ENCODE peak calls at places on chromosomes 13 and 19, in seven cellular contexts. K is psoas muscle; V is endothelial cell; X is activated naive CD8-positive, alpha-beta T cell treated with anti-CD3 and anti-CD28 coated beads, Interleukin-2, amount 50 U/mL, for 24 hours; W is activated CD4-positive, CD25-positive, alpha-beta regulatory T cell; N is astrocyte of the cerebellum; L is astrocyte of the spinal cord. Q is an unnamed sample.

GRCh38 chr13:110555601-110556223 is 5.8 kb downstream of the RAB20 start:
- DNase-seq in K (no peak), V (no peak), X (no peak), W (no peak), N (no peak), L (no peak), Q (no peak)

GRCh38 chr13:66558511-66558910 is 671.6 kb downstream of the PCDH9 start:
- DNase-seq in K (no peak), V (no peak), X (no peak), W (no peak), N (peak), L (peak), Q (peak)

GRCh38 chr19:16888629-16889371 is at the start of gene F2RL3:
- DNase-seq in K (peak), V (peak), X (no peak), W (no peak), N (no peak), L (no peak), Q (no peak)

GRCh38 chr13:27283906-27284523 is 13.4 kb downstream of the RASL11A start:
- DNase-seq in K (no peak), V (no peak), X (no peak), W (no peak), N (no peak), L (no peak), Q (peak)

GRCh38 chr13:27562457-27562856 is 57.9 kb downstream of the LNX2 start:
- DNase-seq in K (no peak), V (no peak), X (no peak), W (no peak), N (no peak), L (no peak), Q (no peak)

GRCh38 chr19:30780032-30780431 is 407.8 kb downstream of the ZNF536 start:
- DNase-seq in K (no peak), V (no peak), X (no peak), W (no peak), N (no peak), L (no peak), Q (no peak)

GRCh38 chr19:51458899-51459592 is 792 bp upstream of the SIGLEC8 start:
- DNase-seq in K (no peak), V (no peak), X (no peak), W (no peak), N (no peak), L (no peak), Q (no peak)

GRCh38 chr13:76210262-76210661 is 574.1 kb downstream of the LMO7 start:
- DNase-seq in K (no peak), V (no peak), X (no peak), W (no peak), N (no peak), L (no peak), Q (no peak)

GRCh38 chr13:51816604-51817254 is 12.8 kb upstream of the DHRS12 start:
- DNase-seq in K (no peak), V (no peak), X (no peak), W (no peak), N (no peak), L (no peak), Q (no peak)

GRCh38 chr19:41441321-41441945 is 1.5 kb upstream of the ERICH4 start:
- DNase-seq in K (no peak), V (no peak), X (no peak), W (no peak), N (no peak), L (no peak), Q (no peak)

GRCh38 chr19:36420961-36421748 is 2.7 kb upstream of the ZFP82 start:
- DNase-seq in K (no peak), V (peak), X (no peak), W (no peak), N (no peak), L (peak), Q (peak)

GRCh38 chr19:48551437-48552302 is at the start of gene SULT2B1:
- DNase-seq in K (no peak), V (no peak), X (no peak), W (no peak), N (no peak), L (no peak), Q (no peak)

GRCh38 chr19:40444181-40445005 is at the start of gene SERTAD3:
- DNase-seq in K (peak), V (peak), X (peak), W (peak), N (peak), L (peak), Q (peak)

GRCh38 chr19:44757057-44757734 is 8.7 kb downstream of the BCL3 start:
- DNase-seq in K (peak), V (peak), X (no peak), W (no peak), N (no peak), L (peak), Q (no peak)

GRCh38 chr19:49950956-49951526 is 9.9 kb downstream of the SIGLEC11 start:
- DNase-seq in K (no peak), V (no peak), X (no peak), W (no peak), N (no peak), L (no peak), Q (no peak)

GRCh38 chr13:99374169-99374991 is 67.2 kb upstream of the GPR183 start:
- DNase-seq in K (no peak), V (no peak), X (no peak), W (no peak), N (no peak), L (no peak), Q (no peak)

GRCh38 chr13:95644611-95645052 is at the start of gene DZIP1:
- DNase-seq in K (peak), V (peak), X (peak), W (no peak), N (peak), L (peak), Q (peak)

GRCh38 chr13:21522847-21523246 is 63.7 kb upstream of the ZDHHC20 start:
- DNase-seq in K (no peak), V (no peak), X (no peak), W (no peak), N (no peak), L (no peak), Q (no peak)

GRCh38 chr19:13689050-13689449 is 75.3 kb upstream of the MRI1 start:
- DNase-seq in K (no peak), V (peak), X (peak), W (no peak), N (no peak), L (no peak), Q (no peak)

GRCh38 chr19:6556480-6556879 is 25.7 kb downstream of the TNFSF9 start:
- DNase-seq in K (no peak), V (no peak), X (peak), W (no peak), N (peak), L (no peak), Q (no peak)

GRCh38 chr13:28001049-28001448 is 12.6 kb upstream of the URAD start:
- DNase-seq in K (no peak), V (no peak), X (no peak), W (no peak), N (no peak), L (no peak), Q (no peak)

GRCh38 chr13:112056284-112056727 is 10.6 kb upstream of the SOX1 start:
- DNase-seq in K (no peak), V (no peak), X (no peak), W (no peak), N (no peak), L (no peak), Q (no peak)

GRCh38 chr13:46475586-46475991 is 77.4 kb upstream of the LRCH1 start:
- DNase-seq in K (no peak), V (no peak), X (no peak), W (no peak), N (no peak), L (peak), Q (no peak)

GRCh38 chr13:51895906-51896888 is 34.4 kb downstream of the CCDC70 start:
- DNase-seq in K (peak), V (peak), X (peak), W (no peak), N (peak), L (peak), Q (peak)

GRCh38 chr19:52120286-52120685 is 19.5 kb downstream of the ZNF616 start:
- DNase-seq in K (no peak), V (no peak), X (no peak), W (no peak), N (no peak), L (no peak), Q (no peak)

GRCh38 chr19:48487944-48488343 is 18.8 kb downstream of the CYTH2 start:
- DNase-seq in K (peak), V (no peak), X (no peak), W (no peak), N (no peak), L (peak), Q (no peak)

GRCh38 chr19:9934132-9934950 is 2.0 kb downstream of the OLFM2 start:
- DNase-seq in K (peak), V (peak), X (peak), W (peak), N (no peak), L (peak), Q (peak)

GRCh38 chr19:29529646-29530548 is 4.1 kb downstream of the VSTM2B start:
- DNase-seq in K (no peak), V (peak), X (no peak), W (no peak), N (no peak), L (no peak), Q (no peak)

GRCh38 chr13:32001392-32001768 is 30.2 kb upstream of the FRY start:
- DNase-seq in K (no peak), V (peak), X (no peak), W (no peak), N (peak), L (peak), Q (no peak)

GRCh38 chr13:51804295-51805172 is 571 bp upstream of the DHRS12 start:
- DNase-seq in K (peak), V (no peak), X (peak), W (no peak), N (no peak), L (no peak), Q (peak)

GRCh38 chr19:34124828-34125227 is 47.5 kb upstream of the LSM14A start:
- DNase-seq in K (no peak), V (no peak), X (no peak), W (no peak), N (no peak), L (no peak), Q (no peak)

GRCh38 chr19:5578094-5578846 is 10.5 kb upstream of the TINCR start:
- DNase-seq in K (peak), V (peak), X (peak), W (peak), N (no peak), L (no peak), Q (peak)

GRCh38 chr13:113078895-113079720 is 26.5 kb upstream of the F7 start:
- DNase-seq in K (peak), V (no peak), X (no peak), W (no peak), N (no peak), L (no peak), Q (peak)

GRCh38 chr13:97426695-97427094 is 7.3 kb upstream of the RAP2A start:
- DNase-seq in K (no peak), V (no peak), X (no peak), W (no peak), N (no peak), L (no peak), Q (no peak)

GRCh38 chr19:3411636-3412035 is 45.3 kb downstream of the NFIC start:
- DNase-seq in K (peak), V (no peak), X (no peak), W (no peak), N (no peak), L (no peak), Q (no peak)

GRCh38 chr19:10230904-10231623 is at the start of gene S1PR2:
- DNase-seq in K (peak), V (peak), X (peak), W (peak), N (no peak), L (peak), Q (no peak)

GRCh38 chr13:38866649-38867048 is 124.0 kb downstream of the STOML3 start:
- DNase-seq in K (no peak), V (no peak), X (no peak), W (no peak), N (no peak), L (no peak), Q (peak)

GRCh38 chr19:34474233-34474989 is 7.1 kb upstream of the WTIP start:
- DNase-seq in K (no peak), V (no peak), X (no peak), W (no peak), N (no peak), L (no peak), Q (no peak)

GRCh38 chr13:94550030-94550738 is 45.8 kb downstream of the TGDS start:
- DNase-seq in K (no peak), V (no peak), X (no peak), W (no peak), N (peak), L (no peak), Q (no peak)

Q was measured in midbrain.